ENCODE peak calls at places on chromosomes 3 and 15, in nine cellular contexts. W is transverse colon, I is adrenal gland, Y is heart left ventricle, T is body of pancreas, L is uterus, F is K562, X is A549, G is sigmoid colon. S is an unnamed sample.

GRCh38 chr3:172129868-172130751 is 90.7 kb downstream of the FNDC3B start:
- DNase-seq in T (peak; percentile 85), G (peak; percentile 97), W (peak; percentile 83), Y (peak; percentile 86), I (peak; percentile 98), L (peak; percentile 94), F (peak; percentile 81), X (peak; percentile 84), S (peak; percentile 67)

GRCh38 chr3:174062923-174063322 is 665.4 kb downstream of the NLGN1 start:
- DNase-seq in X (no peak), T (no peak), L (no peak), Y (no peak), I (no peak), F (no peak), G (no peak), W (no peak), S (no peak)

GRCh38 chr15:81303241-81304225 is 20.4 kb downstream of the STARD5 start:
- DNase-seq in X (no peak), Y (no peak), L (no peak), F (no peak), G (no peak), W (no peak), I (no peak), T (no peak), S (no peak)

GRCh38 chr3:100047455-100048141 is 66.7 kb downstream of the FILIP1L start:
- DNase-seq in Y (no peak), F (no peak), X (peak; percentile 12), W (peak; percentile 41), T (no peak), L (no peak), I (peak; percentile 15), G (no peak), S (peak; percentile 15)

GRCh38 chr15:78133801-78134200 is 2.6 kb upstream of the CIB2 start:
- DNase-seq in I (no peak), L (no peak), X (no peak), F (no peak), T (no peak), Y (no peak), G (no peak), W (no peak), S (no peak)

GRCh38 chr3:194395767-194396527 is 3.1 kb downstream of the GP5 start:
- DNase-seq in F (peak; percentile 65), G (peak; percentile 75), T (no peak), I (no peak), L (peak; percentile 56), W (peak; percentile 41), X (no peak), Y (peak; percentile 43), S (no peak)

GRCh38 chr15:71447328-71448250 is 332.3 kb downstream of the THSD4 start:
- DNase-seq in G (no peak), I (no peak), W (no peak), T (no peak), Y (no peak), X (peak; percentile 42), F (no peak), L (no peak), S (peak; percentile 35)

GRCh38 chr3:180802837-180803236 is 109.6 kb upstream of the FXR1 start:
- DNase-seq in F (no peak), Y (no peak), G (no peak), L (no peak), W (no peak), I (no peak), T (no peak), X (no peak), S (no peak)

GRCh38 chr3:194808709-194809108 is 123.0 kb downstream of the FAM43A start:
- DNase-seq in L (no peak), Y (no peak), W (no peak), G (no peak), T (no peak), F (no peak), X (peak; percentile 13), I (no peak), S (peak; percentile 57)

GRCh38 chr3:45905755-45906154 is 19.4 kb downstream of the CCR9 start:
- DNase-seq in T (no peak), Y (no peak), G (no peak), I (no peak), W (no peak), X (no peak), L (no peak), F (no peak), S (no peak)

GRCh38 chr3:50632450-50632849 is 15.5 kb downstream of the MAPKAPK3 start:
- DNase-seq in G (no peak), Y (no peak), W (no peak), T (no peak), I (no peak), F (peak; percentile 17), X (no peak), L (no peak), S (no peak)

GRCh38 chr3:128367726-128368125 is 99.0 kb downstream of the DNAJB8 start:
- DNase-seq in X (no peak), I (no peak), Y (no peak), T (no peak), L (no peak), F (no peak), W (no peak), G (no peak), S (peak; percentile 91)

GRCh38 chr15:41512512-41513281 is 930 bp downstream of the LTK start:
- DNase-seq in L (no peak), Y (no peak), F (peak; percentile 63), W (peak; percentile 61), I (peak; percentile 44), G (no peak), T (no peak), X (no peak), S (no peak)

GRCh38 chr15:41512078-41512394 is 1.6 kb downstream of the LTK start:
- DNase-seq in X (no peak), W (peak; percentile 30), L (no peak), I (no peak), G (no peak), T (no peak), Y (no peak), F (no peak), S (no peak)

GRCh38 chr15:41510728-41511127 is 2.9 kb downstream of the LTK start:
- DNase-seq in W (no peak), F (no peak), G (no peak), T (no peak), X (no peak), L (no peak), I (no peak), Y (no peak), S (no peak)

GRCh38 chr15:41513282-41514227 is at the start of gene LTK:
- DNase-seq in T (no peak), I (no peak), F (peak; percentile 92), W (peak; percentile 52), G (no peak), L (peak; percentile 21), X (no peak), Y (no peak), S (peak; percentile 96)

GRCh38 chr15:41511331-41512077 is 2.1 kb downstream of the LTK start:
- DNase-seq in I (no peak), Y (no peak), L (no peak), W (peak; percentile 60), F (no peak), G (no peak), X (no peak), T (no peak), S (no peak)
- TF ChIP-seq POLR2A in I (no peak), Y (no peak), L (no peak), W (no peak), F (no peak), G (no peak), X (no peak), T (no peak), S (no peak)

GRCh38 chr3:37015631-37016030 is 22.3 kb downstream of the MLH1 start:
- DNase-seq in W (no peak), L (no peak), G (no peak), X (no peak), T (no peak), I (no peak), F (no peak), Y (peak; percentile 23), S (no peak)
- TF ChIP-seq POLR2A in W (no peak), L (no peak), G (no peak), X (no peak), T (no peak), I (no peak), F (no peak), Y (no peak), S (no peak)

DNA sequence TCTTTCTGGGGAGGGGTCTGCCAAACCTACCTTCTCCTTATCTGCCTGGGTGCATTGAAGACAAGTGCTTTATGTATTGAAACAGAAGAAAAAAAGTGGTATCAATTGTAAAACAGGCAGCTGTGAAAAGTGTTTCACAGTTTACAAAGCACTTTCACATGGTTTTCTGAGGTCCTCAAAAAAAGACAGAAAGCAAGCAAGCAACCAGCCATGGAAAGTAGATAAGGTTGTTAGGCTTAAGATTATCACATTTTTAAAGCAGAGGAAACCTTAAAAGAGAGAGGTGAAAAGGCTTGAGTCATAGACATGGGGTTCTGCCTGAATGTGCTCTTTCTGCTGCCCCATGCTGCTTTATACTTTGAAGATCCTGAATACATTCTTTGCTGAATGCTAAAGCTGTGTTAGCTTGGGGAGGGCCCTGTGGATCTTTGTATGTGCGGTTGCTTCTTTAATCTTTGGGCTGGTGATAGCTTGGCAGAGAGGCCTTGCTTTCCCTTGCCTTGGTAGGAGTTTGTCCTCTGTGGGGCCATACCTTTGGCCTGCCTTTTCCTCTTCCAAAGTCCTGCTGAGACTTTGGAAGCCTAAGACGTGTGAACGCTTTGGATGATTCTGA is 2.6 kb downstream of the SMAD3 start:
- DNase-seq in T (no peak), Y (no peak), X (no peak), W (no peak), F (no peak), G (no peak), L (no peak), I (no peak), S (no peak)
- TF ChIP-seq POLR2A in T (no peak), Y (no peak), X (no peak), W (no peak), F (no peak), G (no peak), L (no peak), I (no peak), S (no peak)

DNA sequence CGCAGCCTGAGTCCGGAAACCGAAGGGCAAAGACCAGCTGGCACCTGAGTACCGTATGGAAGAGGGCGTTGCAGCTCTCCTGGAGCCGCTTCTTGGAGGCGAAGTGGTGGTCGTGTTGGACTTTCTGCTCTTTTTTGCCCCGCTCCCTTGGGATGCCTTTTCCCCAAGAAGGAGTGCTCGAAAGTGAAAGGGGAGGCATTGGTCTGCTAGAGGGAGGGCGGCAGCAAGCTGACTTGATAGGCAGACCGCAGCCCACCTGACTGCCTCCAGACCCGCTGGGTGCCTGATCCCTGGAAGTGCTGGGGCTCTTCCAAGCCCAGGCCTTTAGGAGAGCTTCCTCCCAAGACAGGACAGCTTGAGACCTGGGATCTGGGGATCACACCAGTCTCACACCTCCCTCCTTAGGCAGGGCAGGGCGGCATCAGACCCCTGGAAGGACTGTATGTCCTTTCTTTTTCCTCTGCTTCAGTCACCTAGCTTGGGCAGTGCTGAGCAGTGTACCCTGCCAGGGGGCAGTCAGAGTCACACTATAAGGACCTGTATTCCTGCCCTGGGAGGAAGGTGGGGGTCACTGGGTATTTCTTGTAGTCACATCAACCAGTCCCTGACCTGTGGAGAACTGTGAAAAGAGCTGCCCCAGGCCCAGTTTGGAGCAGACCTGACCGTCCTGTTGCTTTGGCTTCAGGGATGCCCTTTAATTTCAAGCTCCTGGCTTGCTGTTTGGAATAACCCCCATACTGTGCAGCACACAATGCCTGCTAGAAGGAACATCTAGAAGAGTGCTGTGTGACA is 2.1 kb downstream of the ACVR2B start:
- DNase-seq in X (no peak), G (peak; percentile 83), T (no peak), I (peak; percentile 75), Y (peak; percentile 32), F (peak; percentile 21), W (no peak), L (peak; percentile 50), S (no peak)
- TF ChIP-seq POLR2A in X (no peak), G (no peak), T (peak; percentile 38), I (peak; percentile 85), Y (no peak), F (no peak), W (peak; percentile 66), L (no peak), S (no peak)

S was measured in H54.